ENCODE peak calls at places on chromosomes 3 and 15, in ten cellular contexts. E is body of pancreas, W is ovary, S is IMR-90, I is GM12878, G is endothelial cell of umbilical vein, N is HCT116, P is breast epithelium, T is sigmoid colon, K is stomach. Y is an unnamed sample.
A peak's percentile ranks its signal among the peaks of the same experiment; 100 is the strongest.

GRCh38 chr3:31817411-31817966 is 163.6 kb downstream of the OSBPL10 start:
- DNase-seq in E (no peak), W (no peak), S (no peak), I (no peak), G (no peak), N (no peak), P (no peak), T (no peak), K (no peak), Y (no peak)

GRCh38 chr15:30905821-30906220 is 2.1 kb downstream of the FAN1 start:
- DNase-seq in E (no peak), W (no peak), S (peak; percentile 18), I (no peak), G (no peak), N (no peak), P (no peak), T (no peak), K (no peak), Y (no peak)

GRCh38 chr3:58349792-58350626 is 17.3 kb downstream of the PXK start:
- DNase-seq in E (no peak), W (no peak), S (no peak), I (peak; percentile 87), G (no peak), N (no peak), P (no peak), T (no peak), K (peak; percentile 51), Y (no peak)

GRCh38 chr3:124144035-124144814 is 152.3 kb upstream of the ROPN1 start:
- DNase-seq in E (no peak), W (no peak), S (no peak), I (no peak), G (no peak), N (no peak), P (no peak), T (no peak), K (no peak), Y (no peak)

GRCh38 chr3:149776170-149776569 is 16.2 kb downstream of the ANKUB1 start:
- DNase-seq in E (no peak), W (no peak), S (no peak), I (no peak), G (no peak), N (no peak), P (no peak), T (no peak), K (no peak), Y (no peak)

GRCh38 chr3:184592411-184593200 is 31.0 kb downstream of the EPHB3 start:
- DNase-seq in E (no peak), W (peak; percentile 91), S (peak; percentile 24), I (no peak), G (no peak), N (no peak), P (no peak), T (no peak), K (no peak), Y (no peak)

GRCh38 chr3:123807820-123808219 is 76.3 kb downstream of the MYLK start:
- DNase-seq in E (peak; percentile 26), W (peak; percentile 56), S (no peak), I (no peak), G (peak; percentile 25), N (no peak), P (no peak), T (no peak), K (no peak), Y (no peak)

GRCh38 chr15:95365615-95366107 is 964.8 kb upstream of the NR2F2 start:
- DNase-seq in E (no peak), W (peak; percentile 34), S (peak; percentile 83), I (no peak), G (peak; percentile 100), N (no peak), P (no peak), T (no peak), K (no peak), Y (no peak)

GRCh38 chr15:89068325-89068784 is 19.9 kb upstream of the ABHD2 start:
- DNase-seq in E (peak; percentile 41), W (no peak), S (peak; percentile 98), I (peak; percentile 69), G (no peak), N (no peak), P (no peak), T (no peak), K (no peak), Y (no peak)

GRCh38 chr3:51669241-51670052 is 1.6 kb upstream of the TEX264 start:
- DNase-seq in E (peak; percentile 91), W (peak; percentile 85), S (peak; percentile 80), I (no peak), G (peak; percentile 86), N (peak; percentile 75), P (peak; percentile 92), T (peak; percentile 90), K (peak; percentile 95), Y (no peak)

DNA sequence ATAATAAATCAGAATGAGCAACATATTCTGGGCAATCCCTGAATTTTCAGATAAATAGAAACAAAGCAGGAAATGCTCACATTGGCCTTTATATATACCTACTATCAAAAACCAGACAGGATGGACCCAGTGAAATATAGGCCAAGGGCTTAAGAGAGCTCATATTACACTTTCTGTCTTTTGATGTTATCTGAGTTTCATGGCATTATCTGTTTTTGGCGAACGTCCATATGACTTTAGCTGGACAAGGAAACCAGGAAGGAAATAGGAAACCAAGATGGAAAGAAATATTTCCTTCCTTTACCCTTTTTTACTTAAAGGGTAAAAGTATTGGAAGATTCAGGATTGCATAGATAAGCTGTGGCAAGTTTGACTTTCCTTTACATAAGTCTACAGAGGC is 274.8 kb downstream of the THSD4 start:
- DNase-seq in E (no peak), W (no peak), S (no peak), I (no peak), G (no peak), N (no peak), P (no peak), T (no peak), K (no peak), Y (no peak)
- H3K27ac ChIP-seq in E (no peak overlapping the region), W (no peak overlapping the region), S (no peak overlapping the region), I (no peak overlapping the region), G (no peak overlapping the region), N (no peak overlapping the region), P (no peak overlapping the region), T (no peak overlapping the region), K (no peak overlapping the region), Y (no peak overlapping the region)

GRCh38 chr15:100918690-100919480 is at the start of gene LRRK1:
- DNase-seq in E (peak; percentile 46), W (peak; percentile 49), S (peak; percentile 40), I (no peak), G (peak; percentile 67), N (no peak), P (no peak), T (no peak), K (no peak), Y (no peak)

GRCh38 chr15:100919481-100920405 is 586 bp downstream of the LRRK1 start:
- DNase-seq in E (peak; percentile 28), W (peak; percentile 51), S (peak; percentile 19), I (no peak), G (peak; percentile 28), N (no peak), P (no peak), T (no peak), K (no peak), Y (no peak)

GRCh38 chr15:100922192-100923040 is 3.3 kb downstream of the LRRK1 start:
- DNase-seq in E (no peak), W (no peak), S (no peak), I (no peak), G (no peak), N (no peak), P (no peak), T (no peak), K (no peak), Y (no peak)

GRCh38 chr15:100923076-100923475 is 3.9 kb downstream of the LRRK1 start:
- DNase-seq in E (no peak), W (no peak), S (no peak), I (no peak), G (no peak), N (no peak), P (no peak), T (no peak), K (no peak), Y (no peak)

DNA sequence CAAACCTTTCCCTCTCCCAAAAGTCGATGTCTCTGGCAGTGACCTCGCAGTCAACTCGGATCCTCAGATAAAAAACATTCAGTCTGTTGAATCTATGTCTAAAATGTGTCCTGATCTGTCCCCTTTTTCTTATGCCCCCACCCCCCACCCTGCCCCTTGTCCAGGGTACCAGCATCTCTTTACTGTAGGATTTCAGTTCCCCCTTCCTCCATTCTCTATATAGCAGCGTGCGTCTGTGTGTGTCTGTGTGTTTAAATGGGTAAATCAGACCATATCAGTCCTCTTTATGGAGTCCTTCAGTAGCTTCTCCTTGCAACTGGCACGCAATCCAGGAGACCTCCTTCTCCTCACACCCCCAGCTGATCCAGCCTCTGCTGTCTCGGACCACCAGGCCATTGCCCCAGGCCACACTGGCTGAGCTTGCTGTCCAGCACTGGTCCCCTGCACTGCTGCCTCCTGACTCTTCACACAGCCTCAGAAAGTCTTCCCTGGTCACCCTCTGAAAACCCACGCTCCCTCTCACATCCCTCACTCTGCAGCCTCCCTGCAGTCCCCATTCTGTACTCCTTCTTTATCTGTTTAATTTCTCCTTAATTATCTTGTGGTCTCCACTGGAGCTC is 1.5 kb downstream of the LRRK1 start:
- DNase-seq in E (no peak), W (no peak), S (no peak), I (no peak), G (no peak), N (no peak), P (no peak), T (no peak), K (no peak), Y (peak; percentile 81)
- TF ChIP-seq POLR2A in E (no peak), W (no peak), S (no peak), I (peak; percentile 22), G (no peak), N (no peak), P (no peak), T (no peak), K (no peak), Y (no peak)

DNA sequence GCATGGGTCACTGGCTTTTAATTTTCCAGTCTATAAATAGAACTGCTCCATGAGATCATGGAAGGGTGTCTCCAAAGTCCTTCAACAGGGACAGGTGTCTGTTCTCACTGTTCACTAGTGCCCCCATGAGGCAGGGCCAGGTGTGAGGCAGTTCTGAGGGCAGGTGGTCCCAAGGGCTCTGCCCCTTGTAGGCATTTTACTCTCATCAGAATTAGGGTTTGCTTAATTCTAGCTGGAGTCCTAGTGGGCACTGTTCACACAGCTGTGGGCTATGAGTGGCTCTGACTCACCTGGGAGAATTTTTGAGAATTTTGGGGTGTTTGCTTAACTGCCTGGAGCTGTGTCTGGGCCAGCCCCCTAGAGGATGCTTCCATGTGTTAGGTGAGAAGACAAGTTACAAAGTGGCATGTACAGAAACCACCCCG is 248.0 kb upstream of the LYSMD4 start:
- DNase-seq in E (no peak), W (no peak), S (no peak), I (no peak), G (no peak), N (no peak), P (no peak), T (no peak), K (no peak), Y (no peak)
- H3K9me3 ChIP-seq in E (no peaks in the 10 kb centered on the region), W (no peaks in the 10 kb centered on the region), S (peaks cover 32% of the 10 kb centered on the region), I (no peaks in the 10 kb centered on the region), G (no peaks in the 10 kb centered on the region), N (no peaks in the 10 kb centered on the region), P (no peaks in the 10 kb centered on the region), T (no peaks in the 10 kb centered on the region), K (no peaks in the 10 kb centered on the region), Y (no peaks in the 10 kb centered on the region)

DNA sequence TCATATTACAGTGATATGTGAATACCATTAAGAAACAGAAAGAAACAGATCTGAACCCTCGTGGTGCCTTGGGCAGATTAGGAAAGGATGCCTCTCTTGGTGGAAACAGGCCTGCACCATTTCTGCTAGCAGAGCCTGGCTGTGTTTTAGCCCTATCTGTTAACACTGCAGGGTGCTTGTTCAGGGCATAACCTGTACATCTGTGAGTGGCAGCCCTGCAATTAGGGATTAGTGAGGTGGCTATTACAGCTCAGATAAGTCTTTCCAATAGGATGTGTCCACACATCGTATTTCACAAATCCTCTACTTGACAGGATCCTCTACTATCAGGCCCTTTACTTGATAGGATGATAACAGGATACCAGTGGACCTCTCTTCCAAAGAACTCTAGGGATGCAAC is 12.0 kb downstream of the SEC22C start:
- DNase-seq in E (no peak), W (no peak), S (no peak), I (no peak), G (no peak), N (no peak), P (no peak), T (no peak), K (no peak), Y (no peak)
- H3K27ac ChIP-seq in E (no peak overlapping the region), W (no peak overlapping the region), S (no peak overlapping the region), I (no peak overlapping the region), G (no peak overlapping the region), N (no peak overlapping the region), P (no peak overlapping the region), T (no peak overlapping the region), K (no peak overlapping the region), Y (no peak overlapping the region)